ENCODE peak calls at places on chromosomes 13 and 19, in five cellular contexts. T is Calu3, L is tibial artery, P is upper lobe of left lung, Z is left ventricle myocardium inferior. M is an unnamed sample.

GRCh38 chr13:79056706-79057105 is 349.3 kb downstream of the RBM26 start:
- DNase-seq in T (no peak), L (no peak), P (no peak), Z (no peak), M (no peak)

GRCh38 chr19:35718345-35719041 is 690 bp downstream of the KMT2B start:
- DNase-seq in T (peak; percentile 35), L (no peak), P (peak; percentile 35), Z (peak; percentile 43), M (peak; percentile 71)

GRCh38 chr13:20825476-20825875 is 51.7 kb upstream of the EEF1AKMT1 start:
- DNase-seq in T (no peak), L (no peak), P (no peak), Z (no peak), M (no peak)

GRCh38 chr19:2549701-2550191 is 73.8 kb downstream of the GADD45B start:
- DNase-seq in T (no peak), L (peak; percentile 90), P (peak; percentile 81), Z (peak; percentile 80), M (no peak)

GRCh38 chr13:29733069-29733700 is 117.2 kb downstream of the UBL3 start:
- DNase-seq in T (no peak), L (peak; percentile 35), P (peak; percentile 43), Z (no peak), M (no peak)

GRCh38 chr19:14198384-14199376 is 7.3 kb downstream of the ADGRL1 start:
- DNase-seq in T (no peak), L (no peak), P (no peak), Z (no peak), M (no peak)

GRCh38 chr19:13151605-13152355 is 1.6 kb downstream of the IER2 start:
- DNase-seq in T (peak; percentile 93), L (peak; percentile 96), P (peak; percentile 97), Z (peak; percentile 98), M (peak; percentile 96)

GRCh38 chr13:33111414-33112110 is 95.3 kb downstream of the KL start:
- DNase-seq in T (no peak), L (no peak), P (no peak), Z (peak; percentile 37), M (no peak)

GRCh38 chr19:40702337-40703012 is 12.0 kb upstream of the NUMBL start:
- DNase-seq in T (no peak), L (no peak), P (no peak), Z (peak; percentile 66), M (no peak)
- TF ChIP-seq CTCF in T (no peak), L (no peak), P (no peak), Z (peak; percentile 66), M (no peak)

GRCh38 chr19:326851-327250 is 17.7 kb downstream of the MIER2 start:
- DNase-seq in T (no peak), L (no peak), P (no peak), Z (no peak), M (no peak)

GRCh38 chr19:325937-326565 is 18.5 kb downstream of the MIER2 start:
- DNase-seq in T (no peak), L (no peak), P (no peak), Z (no peak), M (no peak)

GRCh38 chr19:327291-328024 is 17.1 kb downstream of the MIER2 start:
- DNase-seq in T (no peak), L (no peak), P (no peak), Z (no peak), M (no peak)

GRCh38 chr19:329876-330275 is 14.7 kb downstream of the MIER2 start:
- DNase-seq in T (no peak), L (no peak), P (no peak), Z (no peak), M (no peak)

DNA sequence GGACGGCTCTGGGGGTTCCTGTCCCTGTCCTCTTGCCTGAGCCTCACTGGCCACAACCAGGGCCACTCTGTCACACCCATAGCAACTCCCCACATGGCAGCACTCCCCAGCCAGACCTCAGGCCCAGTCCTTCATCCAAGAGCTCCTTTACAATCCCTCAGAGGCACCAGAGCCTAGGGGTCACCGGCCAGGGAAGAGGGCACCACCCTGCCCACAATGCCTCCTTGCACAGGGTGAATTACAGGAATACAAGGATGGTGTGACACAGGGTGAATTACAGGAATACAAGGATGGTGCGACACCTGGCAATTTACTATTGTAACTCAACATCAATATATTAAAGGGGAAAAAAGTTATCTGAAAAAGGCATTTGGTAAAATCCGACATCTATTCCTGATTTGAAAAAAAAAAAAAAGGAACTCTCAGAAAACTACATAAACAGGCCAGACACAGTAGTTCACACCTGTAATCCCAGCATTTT is 16.5 kb downstream of the MIER2 start:
- DNase-seq in T (no peak), L (no peak), P (no peak), Z (no peak), M (no peak)
- TF ChIP-seq CTCF in T (no peak), L (no peak), P (no peak), Z (no peak), M (no peak)

DNA sequence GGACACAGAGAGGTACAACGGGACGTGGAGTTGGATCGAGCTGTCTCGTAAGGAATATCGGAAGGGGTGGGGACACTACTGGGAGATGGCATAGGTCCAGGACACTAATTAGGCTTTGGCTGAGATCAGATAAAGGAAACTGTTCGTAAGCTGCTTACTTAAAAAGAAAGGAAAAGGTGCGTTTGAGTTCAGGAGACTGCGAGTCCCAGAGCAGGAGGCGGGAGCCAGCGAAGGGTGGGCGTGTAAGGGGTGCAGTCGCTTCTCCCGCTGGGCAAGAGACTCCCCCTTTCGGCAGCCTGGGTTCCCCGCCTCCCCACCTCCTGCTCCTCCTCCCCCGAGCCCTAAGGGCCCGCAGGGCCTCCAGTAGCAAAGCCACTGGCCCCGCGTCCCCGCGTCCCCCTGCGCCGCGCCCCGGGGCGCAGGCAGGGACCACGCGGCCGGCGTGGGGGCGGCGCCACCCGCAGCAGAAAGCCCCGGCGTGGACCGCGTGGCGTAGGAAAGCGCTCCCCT is 571 bp downstream of the ABCC4 start:
- DNase-seq in T (peak; percentile 37), L (no peak), P (peak; percentile 62), Z (peak; percentile 64), M (peak; percentile 82)
- TF ChIP-seq CTCF in T (no peak), L (no peak), P (no peak), Z (no peak), M (no peak)

DNA sequence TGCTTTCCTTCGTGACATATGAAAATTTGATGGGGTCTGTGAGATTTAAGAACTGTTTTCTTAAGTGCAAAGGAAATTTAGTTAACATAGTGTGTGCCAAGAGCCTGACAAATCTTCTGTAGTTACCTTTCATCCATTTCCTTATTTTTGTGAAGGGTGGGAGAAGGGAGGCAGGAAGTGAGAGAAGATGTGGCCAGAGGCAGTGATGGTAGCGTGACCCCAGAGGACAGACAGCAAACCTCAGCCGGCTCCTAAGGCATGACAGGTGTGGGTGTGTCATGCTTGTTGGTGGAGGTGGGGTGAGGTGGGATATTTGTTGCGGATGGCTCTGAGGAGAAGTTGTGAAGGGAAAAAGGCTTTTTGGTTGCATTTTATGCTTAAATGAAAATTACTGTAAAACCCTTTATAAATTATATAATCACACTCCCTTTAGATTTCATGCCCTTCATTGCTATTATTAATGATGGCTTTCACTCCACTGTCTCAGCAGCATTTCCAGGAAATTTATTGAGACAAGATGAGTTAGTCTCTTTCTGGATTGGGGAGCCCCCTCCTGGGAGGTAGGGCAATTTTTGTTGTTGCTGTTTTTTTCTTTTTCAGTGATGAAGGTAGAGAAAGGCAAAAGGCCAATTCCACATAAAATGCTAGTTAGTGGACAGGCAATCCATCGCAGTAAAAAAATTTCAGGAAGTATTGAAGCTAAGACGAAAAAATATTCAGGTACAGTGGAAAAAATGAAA is 80.0 kb downstream of the TEX26 start:
- DNase-seq in T (peak; percentile 26), L (no peak), P (no peak), Z (no peak), M (no peak)
- TF ChIP-seq CTCF in T (no peak), L (no peak), P (no peak), Z (no peak), M (no peak)

GRCh38 chr13:87255394-87255793 is 415.8 kb upstream of the SLITRK5 start:
- DNase-seq in T (no peak), L (no peak), P (no peak), Z (no peak), M (no peak)

GRCh38 chr13:87259479-87260083 is 411.6 kb upstream of the SLITRK5 start:
- DNase-seq in T (no peak), L (no peak), P (no peak), Z (no peak), M (no peak)
- TF ChIP-seq CTCF in T (no peak), L (no peak), P (no peak), Z (peak; percentile 24), M (no peak)

DNA sequence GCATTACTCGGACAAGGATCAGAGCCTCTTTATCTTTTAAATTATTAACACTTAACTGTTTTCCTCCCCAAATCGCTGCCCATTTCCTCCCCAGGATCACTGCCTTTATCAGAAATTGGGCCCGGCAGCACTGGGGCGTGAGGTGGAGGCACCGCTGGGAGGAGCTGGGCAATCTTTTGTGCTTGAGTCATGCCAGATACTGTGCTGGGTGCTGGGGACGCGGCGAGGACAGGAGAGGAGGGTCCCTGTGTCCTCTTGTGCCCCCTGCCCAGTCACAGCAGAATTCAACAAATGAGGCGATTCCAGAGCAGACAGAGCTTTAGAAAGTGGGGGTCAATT is 347.8 kb downstream of the ZNF536 start:
- DNase-seq in T (peak; percentile 3), L (no peak), P (no peak), Z (no peak), M (no peak)
- TF ChIP-seq CTCF in T (no peak), L (no peak), P (no peak), Z (no peak), M (no peak)

DNA sequence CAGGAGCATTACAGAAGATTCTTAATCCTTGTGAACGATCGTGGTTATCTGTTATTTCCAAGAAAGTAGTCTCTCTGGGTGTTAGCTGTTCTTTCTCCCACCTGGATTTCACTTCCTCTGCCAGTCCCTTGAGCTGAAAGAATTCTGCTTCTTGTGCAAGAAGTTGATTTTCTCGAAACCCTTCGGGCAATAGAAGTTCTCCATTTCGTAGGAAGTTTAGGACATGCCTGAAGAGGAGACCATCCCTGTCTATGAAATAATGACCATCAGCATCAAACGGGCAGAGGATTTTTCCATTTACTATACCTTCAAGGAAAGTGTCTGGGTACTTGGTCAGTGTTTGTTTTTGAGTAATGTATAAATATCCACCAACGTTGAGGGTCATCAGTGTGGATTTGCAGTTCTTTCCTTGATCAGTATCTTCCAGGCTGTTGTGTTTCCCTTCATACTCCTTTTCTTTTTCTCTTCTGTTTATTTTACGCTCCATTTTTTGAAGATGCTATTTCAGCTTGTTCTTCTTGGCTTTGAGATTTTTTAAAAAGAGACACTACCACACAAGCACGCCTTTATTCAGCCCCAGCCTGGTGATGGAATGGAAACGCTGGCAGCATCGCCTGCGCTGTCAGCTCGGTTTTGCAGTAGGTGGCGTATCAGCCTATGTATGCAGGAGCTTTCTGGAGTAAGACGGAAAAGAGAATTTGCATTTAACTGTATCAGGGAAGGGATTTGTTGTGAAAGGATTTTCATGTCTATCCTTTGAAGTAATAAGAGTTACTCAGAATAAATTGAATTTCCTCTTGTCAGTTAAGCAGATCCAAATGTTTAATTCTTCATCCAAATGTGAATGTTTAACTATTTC is 6.5 kb downstream of the KCTD4 start:
- DNase-seq in T (no peak), L (no peak), P (no peak), Z (peak; percentile 37), M (no peak)
- TF ChIP-seq CTCF in T (no peak), L (peak; percentile 27), P (no peak), Z (peak; percentile 50), M (no peak)

GRCh38 chr19:51108066-51108804 is at the start of gene CTU1:
- DNase-seq in T (peak; percentile 99), L (peak; percentile 98), P (peak; percentile 99), Z (peak; percentile 98), M (peak; percentile 98)
- TF ChIP-seq CTCF in T (no peak), L (no peak), P (peak; percentile 61), Z (peak; percentile 38), M (no peak)

GRCh38 chr19:7732045-7732444 is at the start of gene CLEC4G:
- DNase-seq in T (no peak), L (no peak), P (no peak), Z (no peak), M (no peak)
- TF ChIP-seq CTCF in T (no peak), L (no peak), P (no peak), Z (no peak), M (no peak)

GRCh38 chr13:72221276-72221962 is 354.4 kb upstream of the DACH1 start:
- DNase-seq in T (peak; percentile 20), L (no peak), P (peak; percentile 20), Z (no peak), M (peak; percentile 3)
- TF ChIP-seq CTCF in T (no peak), L (no peak), P (peak; percentile 32), Z (peak; percentile 50), M (peak; percentile 48)

M was measured in GM13976.